ENCODE peak calls at places on chromosome 13, in ten cellular contexts. K is hepatocyte, V is Peyer's patch, C is upper lobe of left lung, O is tibial artery, D is fibroblast of mammary gland, Y is BE2C, A is heart right ventricle, Z is uterus, R is AG09309. W is an unnamed sample.
A peak's percentile ranks its signal among the peaks of the same experiment; 100 is the strongest.

GRCh38 chr13:71867101-71867814 is at the start of gene DACH1:
- DNase-seq in Y (peak; percentile 79), A (peak; percentile 53), C (peak; percentile 53), D (peak; percentile 12), Z (peak; percentile 62), V (peak; percentile 81), K (peak; percentile 76), O (peak; percentile 19), R (no peak), W (peak; percentile 18)

GRCh38 chr13:41137951-41138350 is 5.3 kb upstream of the KBTBD6 start:
- DNase-seq in O (no peak), R (no peak), Z (no peak), K (no peak), Y (no peak), A (no peak), C (no peak), D (peak; percentile 71), V (no peak), W (no peak)

GRCh38 chr13:114025432-114026127 is 51.7 kb upstream of the C13orf46 start:
- DNase-seq in V (peak; percentile 59), Y (peak; percentile 65), O (no peak), C (no peak), D (peak; percentile 81), A (peak; percentile 26), R (no peak), Z (peak; percentile 58), K (no peak), W (no peak)

GRCh38 chr13:30551194-30551593 is 66.5 kb upstream of the USPL1 start:
- DNase-seq in A (no peak), R (peak; percentile 7), O (no peak), Z (no peak), K (peak; percentile 46), V (no peak), D (peak; percentile 56), Y (no peak), C (no peak), W (no peak)

GRCh38 chr13:111217661-111218060 is 102.6 kb downstream of the ARHGEF7 start:
- DNase-seq in D (peak; percentile 20), C (peak; percentile 48), V (no peak), Z (no peak), K (no peak), Y (no peak), O (no peak), R (no peak), A (no peak), W (no peak)

GRCh38 chr13:98343461-98343860 is 166.4 kb upstream of the RNF113B start:
- DNase-seq in R (no peak), K (no peak), C (no peak), Z (no peak), A (no peak), O (no peak), D (no peak), V (no peak), Y (no peak), W (no peak)

GRCh38 chr13:50453238-50453637 is 390.3 kb downstream of the DLEU7 start:
- DNase-seq in A (no peak), D (peak; percentile 37), V (no peak), K (no peak), Y (no peak), C (no peak), Z (no peak), O (no peak), R (no peak), W (no peak)

GRCh38 chr13:46146898-46147297 is 35.1 kb downstream of the LCP1 start:
- DNase-seq in C (no peak), K (peak; percentile 52), Z (no peak), Y (peak; percentile 22), A (no peak), R (no peak), D (peak; percentile 18), V (no peak), O (no peak), W (peak; percentile 58)

GRCh38 chr13:113002206-113002821 is 33.3 kb downstream of the MCF2L start:
- DNase-seq in V (no peak), D (no peak), Z (no peak), K (peak; percentile 60), C (no peak), Y (peak; percentile 76), A (no peak), O (no peak), R (no peak), W (peak; percentile 70)
- H3K4me3 ChIP-seq in V (peak overlapping the region; percentile 40), D (no peak overlapping the region), Z (no peak overlapping the region), K (peak overlapping the region; percentile 21), C (peak overlapping the region; percentile 43), Y (peak overlapping the region; percentile 73), A (peak overlapping the region; percentile 23), O (no peak overlapping the region), R (no peak overlapping the region), W (peak overlapping the region; percentile 36)

GRCh38 chr13:97220151-97220900 is 1.8 kb upstream of the MBNL2 start:
- DNase-seq in V (no peak), K (no peak), C (no peak), A (no peak), O (no peak), D (no peak), R (no peak), Y (no peak), Z (no peak), W (no peak)

GRCh38 chr13:97222934-97223710 is 989 bp downstream of the MBNL2 start:
- DNase-seq in Z (no peak), R (no peak), V (no peak), A (no peak), O (no peak), C (no peak), K (no peak), D (no peak), Y (no peak), W (no peak)

GRCh38 chr13:97221046-97221445 is 1.1 kb upstream of the MBNL2 start:
- DNase-seq in Y (no peak), O (no peak), D (no peak), K (no peak), R (no peak), V (no peak), C (no peak), Z (no peak), A (no peak), W (no peak)

GRCh38 chr13:97221989-97222700 is at the start of gene MBNL2:
- DNase-seq in A (peak; percentile 88), C (peak; percentile 94), D (peak; percentile 92), R (peak; percentile 77), O (peak; percentile 90), Z (peak; percentile 87), K (peak; percentile 93), Y (peak; percentile 91), V (peak; percentile 96), W (peak; percentile 91)

DNA sequence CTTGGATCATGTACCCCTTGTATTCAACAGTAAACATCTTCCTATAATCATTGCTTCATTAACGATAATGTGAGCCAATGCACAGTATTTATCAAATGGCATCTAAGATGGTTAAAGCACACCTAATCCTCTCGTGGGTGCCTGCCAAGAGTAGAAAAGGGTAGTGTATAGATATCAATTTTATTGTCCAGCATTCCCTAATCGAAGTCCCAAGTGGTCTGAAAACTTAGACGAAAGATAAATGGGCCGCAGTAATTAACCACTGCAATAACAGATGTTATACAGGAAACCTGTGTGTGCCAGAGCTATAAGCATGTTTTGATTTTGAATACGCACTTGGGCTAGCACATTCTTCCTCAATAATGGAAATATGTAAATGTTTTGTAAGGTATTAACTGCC is 642 bp upstream of the MBNL2 start:
- DNase-seq in O (no peak), K (no peak), R (no peak), Z (no peak), C (no peak), D (no peak), A (no peak), Y (no peak), V (no peak), W (no peak)
- H3K4me3 ChIP-seq in O (peak overlapping the region; percentile 65), K (no peak overlapping the region), R (no peak overlapping the region), Z (peak overlapping the region; percentile 70), C (peak overlapping the region; percentile 59), D (peak overlapping the region; percentile 74), A (peak overlapping the region; percentile 54), Y (peak overlapping the region; percentile 85), V (peak overlapping the region; percentile 67), W (no peak overlapping the region)

DNA sequence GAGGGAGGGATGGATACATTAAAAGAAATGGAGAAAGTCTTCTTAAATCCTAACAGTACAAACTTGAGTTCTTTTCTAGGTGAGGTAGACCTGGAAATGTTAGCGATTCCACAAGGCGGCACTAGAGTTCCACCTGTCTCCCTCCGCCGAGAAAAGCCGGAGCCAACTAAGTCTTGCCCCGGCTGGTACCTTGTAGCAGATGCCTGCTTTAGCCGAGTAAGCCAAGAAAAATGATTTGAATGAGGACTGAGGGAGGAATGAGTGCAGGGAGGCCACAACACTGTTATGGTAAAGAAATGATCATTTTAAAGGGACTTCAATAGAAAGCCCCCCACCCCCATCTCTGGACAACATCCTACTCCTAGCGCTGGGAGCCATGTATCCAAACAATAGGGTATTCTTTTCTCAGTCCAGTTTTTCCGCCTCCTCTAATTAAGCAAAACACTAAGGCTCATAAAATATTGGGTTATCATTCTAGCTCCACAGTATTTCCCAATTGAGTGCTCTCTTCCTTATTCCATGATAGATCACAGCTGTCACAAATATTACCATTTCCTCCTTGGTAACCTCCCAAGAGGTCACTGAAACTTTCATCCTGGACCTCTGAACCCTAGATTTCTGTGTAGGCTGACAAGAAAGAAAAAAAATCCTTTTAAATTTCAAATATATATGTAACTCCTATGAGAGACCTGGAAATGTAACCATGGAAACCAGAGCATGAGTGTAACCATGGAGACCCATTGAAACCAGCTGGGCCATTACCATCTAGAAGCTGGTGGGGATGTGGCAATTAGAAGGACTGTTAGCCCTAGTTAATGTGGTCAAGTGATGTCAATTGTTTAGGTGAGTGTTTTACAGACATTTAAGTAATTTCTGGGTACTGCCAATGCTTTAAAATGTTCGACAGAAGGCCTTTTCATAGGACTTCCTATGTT is 58.3 kb downstream of the GPALPP1 start:
- DNase-seq in C (peak; percentile 77), V (peak; percentile 88), D (peak; percentile 80), A (peak; percentile 44), Y (peak; percentile 80), Z (peak; percentile 68), K (peak; percentile 89), O (peak; percentile 60), R (peak; percentile 64), W (peak; percentile 76)
- H3K4me3 ChIP-seq in C (peak overlapping the region; percentile 44), V (peak overlapping the region; percentile 45), D (peak overlapping the region; percentile 58), A (peak overlapping the region; percentile 39), Y (peak overlapping the region; percentile 68), Z (no peak overlapping the region), K (peak overlapping the region; percentile 30), O (peak overlapping the region; percentile 38), R (peak overlapping the region; percentile 44), W (peak overlapping the region; percentile 46)

DNA sequence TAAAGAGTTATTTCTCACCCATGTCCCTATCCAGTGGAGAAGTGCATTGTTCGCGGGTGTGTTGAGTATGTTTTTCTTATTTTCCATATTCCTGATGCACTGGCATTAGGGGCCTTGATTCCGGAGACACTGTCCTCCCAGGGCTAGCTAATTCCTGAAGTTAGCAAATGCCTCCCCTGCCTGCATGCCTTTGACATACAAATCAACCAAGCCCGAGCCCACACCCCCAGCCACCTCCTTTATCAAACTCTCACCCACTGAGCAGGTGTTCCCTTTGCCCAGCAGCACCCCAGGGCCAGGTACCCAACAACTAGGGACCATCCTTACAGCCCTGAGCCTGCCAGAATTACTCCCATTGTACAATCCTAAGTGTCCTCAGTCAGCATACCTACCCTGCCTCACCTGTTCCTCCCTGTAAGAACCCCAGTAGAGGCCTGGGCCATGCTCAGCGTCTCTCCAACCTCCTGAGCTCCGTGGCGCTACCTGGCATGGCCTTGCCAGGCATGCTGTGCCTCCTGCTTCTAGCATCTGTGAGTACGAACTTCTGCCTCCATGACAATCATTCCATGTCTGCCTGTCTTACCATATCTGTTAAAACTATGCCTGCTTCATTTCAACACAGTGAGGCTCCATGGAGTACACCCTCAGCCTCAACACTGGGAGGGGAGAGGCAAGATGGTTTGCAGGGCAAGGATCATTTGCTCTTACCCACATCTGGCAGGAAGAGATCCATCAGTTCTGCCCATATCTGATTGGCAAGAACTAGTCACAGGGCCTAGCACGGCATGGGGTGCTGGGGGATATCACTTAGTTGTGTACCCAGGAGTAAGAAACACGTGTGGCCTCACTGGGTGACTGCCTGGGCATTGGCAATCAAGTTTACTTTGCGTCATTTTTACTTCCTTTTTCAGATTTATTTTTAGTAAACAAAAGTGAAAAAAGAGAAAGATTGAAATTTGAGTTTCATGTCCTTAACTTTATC is 203.9 kb downstream of the SHISA2 start:
- DNase-seq in K (no peak), Z (no peak), V (no peak), D (no peak), C (peak; percentile 32), O (no peak), Y (no peak), A (no peak), R (no peak), W (no peak)
- H3K4me3 ChIP-seq in K (no peak overlapping the region), Z (no peak overlapping the region), V (no peak overlapping the region), D (no peak overlapping the region), C (no peak overlapping the region), O (no peak overlapping the region), Y (no peak overlapping the region), A (no peak overlapping the region), R (no peak overlapping the region), W (no peak overlapping the region)